ENCODE peak calls at places on chromosomes 7 and 10, in six cellular contexts. One of them, this sample, is unnamed.

GRCh38 chr7:97006146-97006950 is 995 bp downstream of the DLX6 start:
- DNase-seq in HL-60: no peak
- DNase-seq in suprapubic skin: no peak
- DNase-seq in transverse colon: no peak
- DNase-seq in SK-N-SH: peak
- DNase-seq in GM12891: peak
- DNase-seq in this sample: peak

GRCh38 chr7:74056096-74056915 is 27.3 kb upstream of the LIMK1 start:
- DNase-seq in HL-60: no peak
- DNase-seq in suprapubic skin: peak
- DNase-seq in transverse colon: no peak
- DNase-seq in SK-N-SH: no peak
- DNase-seq in GM12891: no peak
- DNase-seq in this sample: no peak

GRCh38 chr7:29292886-29293658 is 98.5 kb downstream of the CHN2 start:
- DNase-seq in HL-60: no peak
- DNase-seq in suprapubic skin: no peak
- DNase-seq in transverse colon: no peak
- DNase-seq in SK-N-SH: no peak
- DNase-seq in GM12891: no peak
- DNase-seq in this sample: no peak

GRCh38 chr7:152127229-152127628 is 101.8 kb downstream of the GALNT11 start:
- DNase-seq in HL-60: no peak
- DNase-seq in suprapubic skin: no peak
- DNase-seq in transverse colon: no peak
- DNase-seq in SK-N-SH: no peak
- DNase-seq in GM12891: no peak
- DNase-seq in this sample: peak

GRCh38 chr10:44369296-44369695 is 15.6 kb downstream of the CXCL12 start:
- DNase-seq in HL-60: no peak
- DNase-seq in suprapubic skin: no peak
- DNase-seq in transverse colon: no peak
- DNase-seq in SK-N-SH: no peak
- DNase-seq in GM12891: no peak
- DNase-seq in this sample: no peak

GRCh38 chr10:128095023-128095752 is 31.0 kb downstream of the MKI67 start:
- DNase-seq in HL-60: no peak
- DNase-seq in suprapubic skin: no peak
- DNase-seq in transverse colon: peak
- DNase-seq in SK-N-SH: no peak
- DNase-seq in GM12891: no peak
- DNase-seq in this sample: no peak

GRCh38 chr10:127737563-127738511 is 852 bp downstream of the FOXI2 start:
- DNase-seq in HL-60: no peak
- DNase-seq in suprapubic skin: no peak
- DNase-seq in transverse colon: no peak
- DNase-seq in SK-N-SH: peak
- DNase-seq in GM12891: no peak
- DNase-seq in this sample: peak

GRCh38 chr7:12564996-12565764 is 5.3 kb upstream of the SCIN start:
- DNase-seq in HL-60: no peak
- DNase-seq in suprapubic skin: no peak
- DNase-seq in transverse colon: no peak
- DNase-seq in SK-N-SH: no peak
- DNase-seq in GM12891: no peak
- DNase-seq in this sample: no peak

GRCh38 chr10:44973323-44974081 is 5.1 kb downstream of the DEPP1 start:
- DNase-seq in HL-60: no peak
- DNase-seq in suprapubic skin: no peak
- DNase-seq in transverse colon: no peak
- DNase-seq in SK-N-SH: no peak
- DNase-seq in GM12891: no peak
- DNase-seq in this sample: no peak

GRCh38 chr10:116589911-116590310 is 848 bp upstream of the PNLIPRP1 start:
- DNase-seq in HL-60: no peak
- DNase-seq in suprapubic skin: no peak
- DNase-seq in transverse colon: peak
- DNase-seq in SK-N-SH: no peak
- DNase-seq in GM12891: no peak
- DNase-seq in this sample: peak

GRCh38 chr7:134747326-134747725 is 32.1 kb upstream of the CALD1 start:
- DNase-seq in HL-60: no peak
- DNase-seq in suprapubic skin: no peak
- DNase-seq in transverse colon: no peak
- DNase-seq in SK-N-SH: no peak
- DNase-seq in GM12891: no peak
- DNase-seq in this sample: no peak

GRCh38 chr7:103540986-103541385 is 95.0 kb upstream of the SLC26A5 start:
- DNase-seq in HL-60: no peak
- DNase-seq in suprapubic skin: no peak
- DNase-seq in transverse colon: no peak
- DNase-seq in SK-N-SH: peak
- DNase-seq in GM12891: no peak
- DNase-seq in this sample: peak

GRCh38 chr7:38027884-38028455 is 107.5 kb downstream of the EPDR1 start:
- DNase-seq in HL-60: no peak
- DNase-seq in suprapubic skin: no peak
- DNase-seq in transverse colon: no peak
- DNase-seq in SK-N-SH: no peak
- DNase-seq in GM12891: no peak
- DNase-seq in this sample: no peak

GRCh38 chr7:4159761-4160554 is 522.1 kb upstream of the FOXK1 start:
- DNase-seq in HL-60: no peak
- DNase-seq in suprapubic skin: no peak
- DNase-seq in transverse colon: no peak
- DNase-seq in SK-N-SH: no peak
- DNase-seq in GM12891: no peak
- DNase-seq in this sample: no peak

GRCh38 chr7:139700505-139701235 is 77.1 kb downstream of the HIPK2 start:
- DNase-seq in HL-60: no peak
- DNase-seq in suprapubic skin: no peak
- DNase-seq in transverse colon: no peak
- DNase-seq in SK-N-SH: no peak
- DNase-seq in GM12891: no peak
- DNase-seq in this sample: no peak

GRCh38 chr10:30219977-30220751 is 128.9 kb downstream of the MTPAP start:
- DNase-seq in HL-60: no peak
- DNase-seq in suprapubic skin: no peak
- DNase-seq in transverse colon: no peak
- DNase-seq in SK-N-SH: no peak
- DNase-seq in GM12891: no peak
- DNase-seq in this sample: no peak

GRCh38 chr10:91557540-91558231 is 75.2 kb downstream of the PPP1R3C start:
- DNase-seq in HL-60: no peak
- DNase-seq in suprapubic skin: no peak
- DNase-seq in transverse colon: no peak
- DNase-seq in SK-N-SH: no peak
- DNase-seq in GM12891: no peak
- DNase-seq in this sample: no peak

GRCh38 chr7:105229641-105230040 is 159.1 kb downstream of the SRPK2 start:
- DNase-seq in HL-60: no peak
- DNase-seq in suprapubic skin: no peak
- DNase-seq in transverse colon: no peak
- DNase-seq in SK-N-SH: no peak
- DNase-seq in GM12891: no peak
- DNase-seq in this sample: no peak

GRCh38 chr10:80196270-80196949 is 8.9 kb downstream of the ANXA11 start:
- DNase-seq in HL-60: no peak
- DNase-seq in suprapubic skin: no peak
- DNase-seq in transverse colon: peak
- DNase-seq in SK-N-SH: no peak
- DNase-seq in GM12891: no peak
- DNase-seq in this sample: peak

GRCh38 chr10:99538287-99538917 is 5.7 kb downstream of the NKX2-3 start:
- DNase-seq in HL-60: no peak
- DNase-seq in suprapubic skin: no peak
- DNase-seq in transverse colon: no peak
- DNase-seq in SK-N-SH: peak
- DNase-seq in GM12891: no peak
- DNase-seq in this sample: no peak

GRCh38 chr7:81721428-81721827 is 48.4 kb downstream of the HGF start:
- DNase-seq in HL-60: no peak
- DNase-seq in suprapubic skin: no peak
- DNase-seq in transverse colon: no peak
- DNase-seq in SK-N-SH: no peak
- DNase-seq in GM12891: no peak
- DNase-seq in this sample: no peak

GRCh38 chr10:60968504-60968903 is 24.5 kb upstream of the RHOBTB1 start:
- DNase-seq in HL-60: no peak
- DNase-seq in suprapubic skin: no peak
- DNase-seq in transverse colon: no peak
- DNase-seq in SK-N-SH: no peak
- DNase-seq in GM12891: no peak
- DNase-seq in this sample: no peak

GRCh38 chr10:5546891-5547683 is 22.3 kb downstream of the CALML3 start:
- DNase-seq in HL-60: no peak
- DNase-seq in suprapubic skin: peak
- DNase-seq in transverse colon: peak
- DNase-seq in SK-N-SH: no peak
- DNase-seq in GM12891: no peak
- DNase-seq in this sample: peak

GRCh38 chr10:5547684-5547933 is 22.8 kb downstream of the CALML3 start:
- DNase-seq in HL-60: no peak
- DNase-seq in suprapubic skin: no peak
- DNase-seq in transverse colon: no peak
- DNase-seq in SK-N-SH: no peak
- DNase-seq in GM12891: no peak
- DNase-seq in this sample: no peak

GRCh38 chr10:5545426-5545777 is 20.6 kb downstream of the CALML3 start:
- DNase-seq in HL-60: no peak
- DNase-seq in suprapubic skin: no peak
- DNase-seq in transverse colon: no peak
- DNase-seq in SK-N-SH: no peak
- DNase-seq in GM12891: no peak
- DNase-seq in this sample: no peak

GRCh38 chr10:5545011-5545410 is 20.2 kb downstream of the CALML3 start:
- DNase-seq in HL-60: no peak
- DNase-seq in suprapubic skin: peak
- DNase-seq in transverse colon: peak
- DNase-seq in SK-N-SH: no peak
- DNase-seq in GM12891: no peak
- DNase-seq in this sample: no peak

GRCh38 chr10:5545778-5546710 is 21.3 kb downstream of the CALML3 start:
- DNase-seq in HL-60: no peak
- DNase-seq in suprapubic skin: peak
- DNase-seq in transverse colon: peak
- DNase-seq in SK-N-SH: no peak
- DNase-seq in GM12891: no peak
- DNase-seq in this sample: peak
- TF ChIP-seq POLR2AphosphoS5 in HL-60: no peak
- TF ChIP-seq POLR2AphosphoS5 in suprapubic skin: no peak
- TF ChIP-seq POLR2AphosphoS5 in transverse colon: peak
- TF ChIP-seq POLR2AphosphoS5 in SK-N-SH: no peak
- TF ChIP-seq POLR2AphosphoS5 in GM12891: no peak
- TF ChIP-seq POLR2AphosphoS5 in this sample: no peak

GRCh38 chr7:91554893-91555292 is 290.7 kb downstream of the FZD1 start:
- DNase-seq in HL-60: no peak
- DNase-seq in suprapubic skin: no peak
- DNase-seq in transverse colon: no peak
- DNase-seq in SK-N-SH: no peak
- DNase-seq in GM12891: no peak
- DNase-seq in this sample: no peak

GRCh38 chr7:91556239-91556638 is 292.0 kb downstream of the FZD1 start:
- DNase-seq in HL-60: no peak
- DNase-seq in suprapubic skin: no peak
- DNase-seq in transverse colon: no peak
- DNase-seq in SK-N-SH: no peak
- DNase-seq in GM12891: no peak
- DNase-seq in this sample: no peak

GRCh38 chr7:91550931-91551330 is 286.7 kb downstream of the FZD1 start:
- DNase-seq in HL-60: no peak
- DNase-seq in suprapubic skin: no peak
- DNase-seq in transverse colon: no peak
- DNase-seq in SK-N-SH: no peak
- DNase-seq in GM12891: no peak
- DNase-seq in this sample: no peak

GRCh38 chr7:91553410-91553895 is 289.2 kb downstream of the FZD1 start:
- DNase-seq in HL-60: no peak
- DNase-seq in suprapubic skin: no peak
- DNase-seq in transverse colon: no peak
- DNase-seq in SK-N-SH: peak
- DNase-seq in GM12891: no peak
- DNase-seq in this sample: no peak

GRCh38 chr7:91551377-91552175 is 287.3 kb downstream of the FZD1 start:
- DNase-seq in HL-60: no peak
- DNase-seq in suprapubic skin: no peak
- DNase-seq in transverse colon: no peak
- DNase-seq in SK-N-SH: no peak
- DNase-seq in GM12891: no peak
- DNase-seq in this sample: no peak
- TF ChIP-seq POLR2AphosphoS5 in HL-60: no peak
- TF ChIP-seq POLR2AphosphoS5 in suprapubic skin: no peak
- TF ChIP-seq POLR2AphosphoS5 in transverse colon: no peak
- TF ChIP-seq POLR2AphosphoS5 in SK-N-SH: no peak
- TF ChIP-seq POLR2AphosphoS5 in GM12891: no peak
- TF ChIP-seq POLR2AphosphoS5 in this sample: no peak

DNA sequence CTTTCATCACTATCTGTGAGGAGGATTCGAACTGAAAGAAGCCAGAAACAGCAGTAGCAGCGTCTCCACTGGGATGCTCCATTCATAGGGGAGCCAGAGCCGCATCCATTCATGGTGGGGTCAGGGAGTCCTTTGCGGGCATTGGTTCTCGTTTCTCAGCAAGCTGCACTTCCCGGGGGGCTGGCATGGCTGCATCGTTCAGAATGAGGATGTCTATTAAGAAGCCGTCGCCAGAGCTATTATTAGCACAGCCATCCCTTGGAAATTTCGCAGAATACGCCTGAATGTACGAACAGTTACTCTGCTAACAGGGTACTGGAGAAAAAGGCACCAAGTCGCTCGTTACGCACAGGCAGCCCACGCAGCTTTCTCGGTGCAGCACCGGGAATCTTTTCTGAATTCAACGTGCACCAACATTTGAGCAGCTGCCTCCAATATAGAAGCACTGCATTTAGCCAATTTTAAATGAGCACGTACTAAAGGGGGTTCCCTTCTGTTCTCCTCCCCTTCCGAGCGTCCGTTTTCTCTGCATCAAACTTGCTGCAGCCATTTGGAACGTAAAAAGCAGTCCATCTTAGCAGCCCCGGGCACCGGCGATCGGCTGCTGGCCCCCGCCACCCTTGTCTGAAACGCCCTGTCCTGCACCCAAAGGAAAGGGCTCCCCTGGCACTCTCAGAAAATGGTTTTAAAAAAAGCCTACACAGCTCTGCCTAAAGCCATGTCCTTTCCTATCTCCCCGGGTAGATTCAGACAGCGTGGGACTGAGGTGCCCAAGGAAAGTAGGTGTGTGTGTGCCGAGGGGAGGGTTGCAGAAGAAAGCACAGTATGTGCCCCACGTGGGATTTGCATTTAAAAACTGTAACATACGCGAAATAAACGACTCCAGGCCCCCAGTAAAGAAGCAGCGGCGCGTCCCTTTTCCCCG is 304.1 kb downstream of the PRPF18 start:
- DNase-seq in HL-60: no peak
- DNase-seq in suprapubic skin: no peak
- DNase-seq in transverse colon: no peak
- DNase-seq in SK-N-SH: peak
- DNase-seq in GM12891: no peak
- DNase-seq in this sample: no peak
- TF ChIP-seq POLR2AphosphoS5 in HL-60: no peak
- TF ChIP-seq POLR2AphosphoS5 in suprapubic skin: no peak
- TF ChIP-seq POLR2AphosphoS5 in transverse colon: no peak
- TF ChIP-seq POLR2AphosphoS5 in SK-N-SH: no peak
- TF ChIP-seq POLR2AphosphoS5 in GM12891: no peak
- TF ChIP-seq POLR2AphosphoS5 in this sample: no peak

GRCh38 chr7:84261509-84261908 is 66.9 kb upstream of the SEMA3A start:
- DNase-seq in HL-60: no peak
- DNase-seq in suprapubic skin: no peak
- DNase-seq in transverse colon: no peak
- DNase-seq in SK-N-SH: no peak
- DNase-seq in GM12891: no peak
- DNase-seq in this sample: no peak
- TF ChIP-seq POLR2AphosphoS5 in HL-60: no peak
- TF ChIP-seq POLR2AphosphoS5 in suprapubic skin: no peak
- TF ChIP-seq POLR2AphosphoS5 in transverse colon: no peak
- TF ChIP-seq POLR2AphosphoS5 in SK-N-SH: no peak
- TF ChIP-seq POLR2AphosphoS5 in GM12891: no peak
- TF ChIP-seq POLR2AphosphoS5 in this sample: no peak

This sample was measured in upper lobe of left lung.